ENCODE peak calls at places on chromosomes 6 and 20, in nine cellular contexts. O is AG10803, P is pancreas, Z is neuronal stem cell, X is body of pancreas, S is aorta, Y is tibial nerve, U is mammary epithelial cell, D is left ventricle myocardium inferior. H is an unnamed sample.

GRCh38 chr6:87104657-87105056 is 9.8 kb upstream of the CGA start:
- DNase-seq in X (no peak), U (no peak), Y (no peak), O (no peak), D (no peak), S (no peak), Z (no peak), P (no peak), H (no peak)

GRCh38 chr6:138159246-138159645 is 2.5 kb upstream of the ARFGEF3 start:
- DNase-seq in Z (no peak), D (no peak), P (no peak), O (no peak), X (no peak), Y (no peak), S (no peak), U (no peak), H (no peak)

GRCh38 chr20:10381477-10381876 is 52.5 kb downstream of the MKKS start:
- DNase-seq in U (no peak), Y (no peak), X (no peak), P (no peak), S (no peak), O (no peak), D (no peak), Z (no peak), H (no peak)

GRCh38 chr20:9515761-9516657 is 1.6 kb downstream of the LAMP5 start:
- DNase-seq in D (peak; percentile 22), U (no peak), S (no peak), O (peak; percentile 31), P (no peak), X (no peak), Z (no peak), Y (no peak), H (no peak)

GRCh38 chr20:6040540-6040939 is 13.3 kb downstream of the LRRN4 start:
- DNase-seq in Z (no peak), Y (no peak), U (no peak), S (no peak), X (no peak), P (no peak), O (no peak), D (no peak), H (no peak)

GRCh38 chr6:130831598-130831997 is 4.4 kb downstream of the SMLR1 start:
- DNase-seq in S (no peak), Z (no peak), X (no peak), O (no peak), P (no peak), D (no peak), U (no peak), Y (no peak), H (no peak)

GRCh38 chr20:8646716-8647115 is 422.2 kb upstream of the PLCB4 start:
- DNase-seq in O (peak; percentile 95), U (peak; percentile 4), D (no peak), S (no peak), Y (no peak), X (no peak), Z (no peak), P (no peak), H (no peak)

GRCh38 chr6:73610444-73611275 is 43.1 kb downstream of the SLC17A5 start:
- DNase-seq in S (no peak), D (no peak), Y (peak; percentile 11), U (peak; percentile 33), P (no peak), Z (no peak), X (no peak), O (peak; percentile 57), H (peak; percentile 58)

GRCh38 chr20:32796383-32797159 is 23.2 kb upstream of the MAPRE1 start:
- DNase-seq in S (no peak), P (no peak), Z (no peak), U (no peak), X (no peak), Y (no peak), D (no peak), O (no peak), H (no peak)

GRCh38 chr6:158457616-158458278 is 102.1 kb upstream of the TMEM181 start:
- DNase-seq in O (peak; percentile 5), S (no peak), P (no peak), U (peak; percentile 23), X (no peak), Z (no peak), Y (no peak), D (no peak), H (no peak)

GRCh38 chr6:18263561-18264337 is 581 bp downstream of the DEK start:
- DNase-seq in Y (peak; percentile 45), Z (no peak), S (peak; percentile 91), O (no peak), X (peak; percentile 67), D (peak; percentile 74), P (peak; percentile 84), U (peak; percentile 62), H (no peak)

GRCh38 chr20:37334450-37334849 is 11.5 kb upstream of the SRC start:
- DNase-seq in U (no peak), X (no peak), P (no peak), Z (no peak), Y (no peak), D (no peak), O (no peak), S (peak; percentile 8), H (no peak)

GRCh38 chr20:37335642-37336368 is 10.1 kb upstream of the SRC start:
- DNase-seq in D (no peak), S (peak; percentile 60), X (no peak), U (no peak), Y (no peak), P (no peak), Z (no peak), O (no peak), H (no peak)

GRCh38 chr20:37337208-37337955 is 8.6 kb upstream of the SRC start:
- DNase-seq in O (no peak), P (no peak), S (peak; percentile 28), Y (no peak), U (no peak), D (no peak), Z (no peak), X (no peak), H (no peak)

GRCh38 chr20:37339208-37339607 is 6.7 kb upstream of the SRC start:
- DNase-seq in P (no peak), X (no peak), D (no peak), Y (no peak), S (peak; percentile 2), U (no peak), O (no peak), Z (no peak), H (no peak)

DNA sequence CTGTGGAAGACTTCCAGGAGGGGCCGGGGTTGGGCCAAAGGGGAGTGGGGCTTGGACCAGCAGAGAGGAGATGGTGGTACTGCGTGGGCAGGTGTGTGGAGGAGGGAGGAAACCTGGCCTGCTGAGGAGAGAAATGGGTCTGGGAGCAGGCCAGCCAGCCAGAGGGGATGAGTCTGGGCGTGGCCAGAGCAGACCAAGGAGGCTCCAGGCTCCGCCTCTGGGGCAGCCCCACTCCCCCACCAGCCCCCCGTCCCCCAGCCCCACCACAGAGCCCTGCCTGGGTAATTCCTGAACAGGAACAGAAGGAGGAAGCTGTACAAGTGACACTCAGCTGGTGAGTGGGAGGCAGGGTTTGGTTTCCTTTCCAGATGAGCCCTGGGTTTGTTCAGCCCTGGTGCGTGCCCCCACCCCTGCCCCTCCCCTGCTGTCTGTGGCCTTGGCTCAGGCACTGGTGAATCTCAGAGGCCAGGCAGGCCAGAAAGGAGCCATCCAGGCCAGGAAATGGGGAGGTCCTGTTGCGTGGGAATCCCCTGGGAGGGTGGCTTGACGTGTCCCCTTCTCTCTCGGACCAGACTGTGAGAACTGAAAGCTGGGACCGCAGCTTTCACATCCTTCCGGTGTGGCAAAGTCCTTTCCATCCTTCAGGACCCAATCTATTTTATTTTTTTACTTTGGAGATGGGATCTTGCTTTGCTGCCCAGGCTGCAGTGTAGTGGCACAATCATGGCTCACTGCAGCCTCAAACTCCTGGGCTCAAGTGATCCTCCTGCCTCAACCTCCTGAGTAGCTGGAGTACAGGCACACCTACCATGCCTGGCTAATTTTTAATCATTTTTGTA is 9.4 kb upstream of the SRC start:
- DNase-seq in P (no peak), U (no peak), O (peak; percentile 61), S (peak; percentile 77), D (peak; percentile 70), Z (no peak), Y (no peak), X (no peak), H (no peak)
- H3K4me3 ChIP-seq in P (no peak overlapping the region), U (no peak overlapping the region), O (peak overlapping the region; percentile 13), S (no peak overlapping the region), D (no peak overlapping the region), Z (no peak overlapping the region), Y (no peak overlapping the region), X (no peak overlapping the region), H (no peak overlapping the region)

DNA sequence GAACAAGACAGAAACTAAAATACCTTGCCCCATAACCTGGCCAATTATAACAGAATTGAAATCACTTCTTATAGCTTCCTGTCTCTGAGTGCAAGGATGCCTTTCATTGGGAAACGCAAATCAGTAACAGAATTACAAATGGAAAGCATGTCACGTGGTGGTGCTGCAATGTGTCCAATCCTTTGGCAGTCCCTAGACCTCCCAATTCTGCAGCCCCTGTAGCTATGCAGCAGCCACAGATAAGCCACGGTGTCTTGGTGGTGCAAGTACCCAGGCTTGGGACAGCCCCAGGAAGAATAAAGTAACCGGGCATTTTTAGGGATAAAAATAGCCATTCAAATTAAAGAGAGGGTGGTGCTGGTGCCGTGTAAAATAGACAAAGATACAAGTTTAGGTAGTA is 134.6 kb upstream of the CCN2 start:
- DNase-seq in U (no peak), D (no peak), O (no peak), Y (no peak), P (no peak), S (no peak), Z (no peak), X (no peak), H (no peak)
- H3K4me3 ChIP-seq in U (no peak overlapping the region), D (no peak overlapping the region), O (no peak overlapping the region), Y (no peak overlapping the region), P (no peak overlapping the region), S (no peak overlapping the region), Z (no peak overlapping the region), X (no peak overlapping the region), H (no peak overlapping the region)

DNA sequence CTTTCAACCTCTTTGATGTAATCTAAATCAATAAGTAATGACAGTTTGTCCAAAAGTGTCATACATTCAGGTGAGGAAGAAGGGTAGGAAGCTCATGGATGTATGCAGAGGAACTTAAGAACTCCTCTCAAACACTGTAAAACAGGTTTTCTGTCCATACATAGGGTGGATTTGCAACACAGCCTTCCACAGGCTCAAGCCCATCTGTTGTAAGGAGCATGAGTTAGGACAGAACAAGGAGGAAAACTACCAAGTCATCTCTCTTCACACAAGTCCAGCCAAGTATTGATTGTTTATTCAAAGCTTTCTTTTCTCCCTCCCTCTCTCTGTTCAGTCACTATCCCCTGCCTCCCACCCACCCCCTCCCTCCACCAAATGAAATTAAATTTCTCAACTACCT is 49.0 kb upstream of the CDYL start:
- DNase-seq in P (no peak), X (no peak), S (no peak), U (no peak), O (no peak), D (no peak), Y (no peak), Z (no peak), H (no peak)
- H3K4me3 ChIP-seq in P (no peak overlapping the region), X (no peak overlapping the region), S (no peak overlapping the region), U (no peak overlapping the region), O (no peak overlapping the region), D (no peak overlapping the region), Y (no peak overlapping the region), Z (no peak overlapping the region), H (no peak overlapping the region)

DNA sequence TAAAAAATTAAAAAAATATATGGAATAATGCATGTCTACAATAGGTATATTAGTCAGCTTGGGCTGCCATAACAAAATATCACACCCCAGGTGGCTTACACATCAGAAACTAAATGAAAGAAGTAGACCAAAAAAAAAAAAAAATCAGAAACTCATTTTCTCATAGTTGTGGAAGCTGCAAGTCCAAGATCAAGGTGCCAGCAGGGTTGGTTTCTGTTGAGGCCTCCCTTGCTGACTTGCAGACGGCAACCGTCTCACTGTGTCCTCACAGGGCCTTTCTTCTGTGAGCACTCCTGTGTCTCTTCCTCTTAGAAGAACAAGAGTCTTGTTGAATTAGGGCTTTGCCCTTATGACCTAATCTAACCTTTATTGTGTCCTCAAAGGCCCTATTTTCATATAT is 11.4 kb upstream of the GDAP1L1 start:
- DNase-seq in Y (no peak), S (no peak), O (no peak), D (no peak), Z (no peak), U (no peak), X (no peak), P (no peak), H (no peak)
- H3K4me3 ChIP-seq in Y (no peak overlapping the region), S (no peak overlapping the region), O (no peak overlapping the region), D (no peak overlapping the region), Z (no peak overlapping the region), U (no peak overlapping the region), X (no peak overlapping the region), P (no peak overlapping the region), H (no peak overlapping the region)

H was measured in SJCRH30.